ENCODE peak calls at places on chromosomes 6 and 20, in four cellular contexts. X is amniotic stem cell, J is AG04450, S is Calu3. H is an unnamed sample.

GRCh38 chr20:24027229-24027628 is 38.6 kb upstream of the GGTLC1 start:
- DNase-seq in X (no peak), J (no peak), S (no peak), H (peak)

GRCh38 chr6:129655334-129655733 is 54.6 kb downstream of the ARHGAP18 start:
- DNase-seq in X (no peak), J (no peak), S (no peak), H (no peak)

GRCh38 chr6:102402635-102403329 is 1009.3 kb downstream of the GRIK2 start:
- DNase-seq in X (no peak), J (no peak), S (no peak), H (no peak)

GRCh38 chr6:46062312-46062711 is 46.7 kb upstream of the CLIC5 start:
- DNase-seq in X (no peak), J (no peak), S (peak), H (no peak)

GRCh38 chr6:11947063-11947462 is 65.0 kb upstream of the HIVEP1 start:
- DNase-seq in X (no peak), J (no peak), S (no peak), H (no peak)

GRCh38 chr20:51917886-51918545 is 115.7 kb upstream of the SALL4 start:
- DNase-seq in X (no peak), J (no peak), S (peak), H (no peak)

GRCh38 chr6:169451065-169451840 is 197.6 kb upstream of the THBS2 start:
- DNase-seq in X (no peak), J (no peak), S (no peak), H (no peak)

GRCh38 chr6:134347916-134348805 is 30.2 kb upstream of the SGK1 start:
- DNase-seq in X (peak), J (peak), S (no peak), H (peak)

GRCh38 chr20:9966966-9967365 is 67.8 kb upstream of the ANKEF1 start:
- DNase-seq in X (no peak), J (no peak), S (no peak), H (peak)

GRCh38 chr6:52574709-52575489 is 2.0 kb downstream of the TRAM2 start:
- DNase-seq in X (no peak), J (no peak), S (no peak), H (peak)

GRCh38 chr6:43737272-43738081 is 32.5 kb upstream of the VEGFA start:
- DNase-seq in X (no peak), J (peak), S (no peak), H (no peak)

GRCh38 chr20:17043323-17043722 is 183.5 kb upstream of the PCSK2 start:
- DNase-seq in X (no peak), J (no peak), S (no peak), H (no peak)

GRCh38 chr6:30150671-30151395 is 10.2 kb downstream of the TRIM10 start:
- DNase-seq in X (no peak), J (no peak), S (no peak), H (no peak)

GRCh38 chr6:125944434-125944816 is 12.1 kb upstream of the HINT3 start:
- DNase-seq in X (no peak), J (no peak), S (peak), H (no peak)

GRCh38 chr20:53984354-53984753 is 86.0 kb downstream of the BCAS1 start:
- DNase-seq in X (no peak), J (no peak), S (no peak), H (no peak)

GRCh38 chr6:1756472-1757129 is 146.9 kb downstream of the FOXC1 start:
- DNase-seq in X (no peak), J (no peak), S (no peak), H (no peak)

GRCh38 chr6:126172151-126172550 is 167.8 kb upstream of the CENPW start:
- DNase-seq in X (no peak), J (no peak), S (no peak), H (no peak)

GRCh38 chr6:35524380-35525020 is 11.8 kb upstream of the TULP1 start:
- DNase-seq in X (no peak), J (no peak), S (no peak), H (no peak)

GRCh38 chr20:39092733-39093410 is 130.7 kb downstream of the DHX35 start:
- DNase-seq in X (no peak), J (no peak), S (no peak), H (no peak)

GRCh38 chr6:28137458-28138020 is 4.1 kb upstream of the ZKSCAN8 start:
- DNase-seq in X (no peak), J (no peak), S (no peak), H (no peak)

GRCh38 chr6:111603648-111604047 is 2.0 kb downstream of the TRAF3IP2 start:
- DNase-seq in X (no peak), J (no peak), S (no peak), H (no peak)

GRCh38 chr6:97437087-97437486 is 154.1 kb upstream of the MMS22L start:
- DNase-seq in X (no peak), J (no peak), S (no peak), H (peak)

GRCh38 chr6:170237999-170238740 is 52.7 kb downstream of the DLL1 start:
- DNase-seq in X (no peak), J (no peak), S (no peak), H (no peak)